ENCODE peak calls at places on chromosomes 4 and X, in eight cellular contexts. C is PC-9; U is tibial nerve; X is pancreas; M is uterus; L is CD8-positive, alpha-beta T cell; N is mammary epithelial cell; Q is stomach. T is an unnamed sample.

GRCh38 chr4:131974730-131975129 is 1174.4 kb upstream of the PCDH10 start:
- DNase-seq in U (no peak), C (no peak), X (no peak), N (no peak), L (no peak), M (no peak), Q (no peak), T (no peak)

GRCh38 chrX:115650449-115650848 is 89.5 kb downstream of the PLS3 start:
- DNase-seq in L (no peak), M (no peak), C (no peak), Q (no peak), X (no peak), N (no peak), U (no peak), T (no peak)

GRCh38 chrX:54992911-54993622 is 921 bp downstream of the PFKFB1 start:
- DNase-seq in L (no peak), Q (no peak), X (no peak), C (no peak), N (no peak), M (no peak), U (no peak), T (no peak)

GRCh38 chr4:176981551-176981950 is 188.8 kb upstream of the VEGFC start:
- DNase-seq in M (no peak), U (no peak), N (peak; percentile 52), Q (no peak), L (no peak), X (no peak), C (no peak), T (peak; percentile 6)

GRCh38 chr4:119731146-119731742 is 102.6 kb upstream of the PDE5A start:
- DNase-seq in C (no peak), U (no peak), L (no peak), M (no peak), Q (no peak), N (no peak), X (no peak), T (no peak)

GRCh38 chrX:139766545-139766983 is 58.6 kb upstream of the MCF2 start:
- DNase-seq in C (no peak), X (no peak), Q (no peak), L (peak; percentile 8), N (no peak), U (no peak), M (no peak), T (no peak)

GRCh38 chrX:145631461-145631951 is 186.1 kb upstream of the SLITRK2 start:
- DNase-seq in C (no peak), X (no peak), M (no peak), L (no peak), N (no peak), Q (no peak), U (no peak), T (no peak)

GRCh38 chrX:107602694-107603239 is 25.5 kb upstream of the PRPS1 start:
- DNase-seq in M (no peak), L (no peak), N (no peak), X (no peak), U (no peak), Q (no peak), C (no peak), T (no peak)

GRCh38 chrX:74119016-74119910 is 184.7 kb upstream of the ZCCHC13 start:
- DNase-seq in M (no peak), N (peak; percentile 53), C (peak; percentile 40), U (no peak), X (no peak), Q (no peak), L (no peak), T (no peak)

GRCh38 chr4:42371306-42372063 is 25.8 kb upstream of the SHISA3 start:
- DNase-seq in Q (no peak), L (no peak), U (peak; percentile 60), X (no peak), N (peak; percentile 9), M (no peak), C (no peak), T (peak; percentile 24)

GRCh38 chr4:55758081-55758480 is 61.5 kb upstream of the EXOC1L start:
- DNase-seq in N (no peak), U (no peak), X (no peak), Q (no peak), C (no peak), M (no peak), L (no peak), T (no peak)

DNA sequence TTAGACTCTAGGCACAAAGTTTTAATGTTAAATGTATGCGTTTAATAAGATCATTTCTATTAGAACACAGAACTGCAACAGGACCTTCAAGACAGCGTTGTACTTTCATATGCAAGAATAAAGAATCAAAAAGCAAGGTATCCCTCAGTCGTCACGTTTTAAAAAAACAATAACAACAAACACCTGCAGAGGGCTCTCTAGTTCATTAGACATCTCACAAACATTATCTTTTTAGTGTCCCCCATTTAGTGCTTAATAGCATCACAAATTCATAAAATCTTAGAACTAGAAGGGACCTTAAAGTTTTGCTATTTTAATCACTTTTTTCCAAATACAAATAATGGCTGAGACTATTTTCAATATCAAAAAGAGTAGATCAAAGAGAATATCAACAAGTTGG is 236.6 kb downstream of the DCHS2 start:
- DNase-seq in U (no peak), C (no peak), N (no peak), M (no peak), Q (no peak), L (no peak), X (no peak), T (no peak)
- TF ChIP-seq CTCF in U (no peak), C (no peak), N (peak; percentile 23), M (no peak), Q (no peak), L (no peak), X (no peak), T (no peak)

DNA sequence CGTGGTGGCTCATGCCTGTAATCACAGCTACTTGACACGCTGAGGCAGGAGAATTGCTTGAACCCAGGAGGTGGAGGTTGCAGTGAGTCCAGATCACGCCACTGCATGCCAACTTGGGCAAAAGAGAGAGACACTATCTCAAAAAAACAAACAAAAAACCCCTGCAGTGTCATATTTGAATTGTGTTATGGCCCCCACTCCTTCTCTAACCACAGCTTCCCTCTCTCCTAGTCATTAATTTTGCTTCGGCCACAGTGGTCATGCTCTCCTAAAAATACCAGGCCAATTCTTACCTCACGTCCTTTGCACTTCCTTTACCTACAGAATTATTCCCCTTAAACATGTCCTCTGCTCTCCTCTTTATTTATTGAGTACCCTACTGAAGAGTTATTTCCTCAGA is 206.1 kb downstream of the PPP3CA start:
- DNase-seq in C (no peak), L (no peak), M (no peak), N (no peak), U (no peak), Q (no peak), X (no peak), T (no peak)
- H3K27ac ChIP-seq in C (no peak overlapping the region), L (no peak overlapping the region), M (no peak overlapping the region), N (no peak overlapping the region), U (no peak overlapping the region), Q (no peak overlapping the region), X (no peak overlapping the region), T (no peak overlapping the region)

GRCh38 chrX:44253573-44253942 is 89.9 kb downstream of the EFHC2 start:
- DNase-seq in X (no peak), M (no peak), C (no peak), L (no peak), U (no peak), N (no peak), Q (no peak), T (no peak)
- H3K4me3 ChIP-seq in X (no peak overlapping the region), M (no peak overlapping the region), C (no peak overlapping the region), L (peak overlapping the region; percentile 31), U (no peak overlapping the region), N (no peak overlapping the region), Q (peak overlapping the region; percentile 29), T (no peak overlapping the region)

GRCh38 chrX:968391-968790 is 244.1 kb downstream of the CRLF2 start:
- DNase-seq in C (no peak), N (no peak), X (no peak), M (no peak), L (no peak), U (no peak), Q (no peak), T (no peak)

GRCh38 chrX:973010-973409 is 239.4 kb downstream of the CRLF2 start:
- DNase-seq in Q (no peak), M (no peak), N (no peak), X (no peak), L (no peak), U (no peak), C (no peak), T (no peak)
- TF ChIP-seq CTCF in Q (no peak), M (no peak), N (no peak), X (no peak), L (no peak), U (no peak), C (no peak), T (no peak)

GRCh38 chrX:118977424-118977823 is 3.0 kb downstream of the LONRF3 start:
- DNase-seq in U (no peak), L (no peak), Q (no peak), M (no peak), N (no peak), X (no peak), C (no peak), T (no peak)
- H3K27ac ChIP-seq in U (no peak overlapping the region), L (no peak overlapping the region), Q (no peak overlapping the region), M (no peak overlapping the region), N (no peak overlapping the region), X (no peak overlapping the region), C (peak overlapping the region; percentile 95), T (no peak overlapping the region)

DNA sequence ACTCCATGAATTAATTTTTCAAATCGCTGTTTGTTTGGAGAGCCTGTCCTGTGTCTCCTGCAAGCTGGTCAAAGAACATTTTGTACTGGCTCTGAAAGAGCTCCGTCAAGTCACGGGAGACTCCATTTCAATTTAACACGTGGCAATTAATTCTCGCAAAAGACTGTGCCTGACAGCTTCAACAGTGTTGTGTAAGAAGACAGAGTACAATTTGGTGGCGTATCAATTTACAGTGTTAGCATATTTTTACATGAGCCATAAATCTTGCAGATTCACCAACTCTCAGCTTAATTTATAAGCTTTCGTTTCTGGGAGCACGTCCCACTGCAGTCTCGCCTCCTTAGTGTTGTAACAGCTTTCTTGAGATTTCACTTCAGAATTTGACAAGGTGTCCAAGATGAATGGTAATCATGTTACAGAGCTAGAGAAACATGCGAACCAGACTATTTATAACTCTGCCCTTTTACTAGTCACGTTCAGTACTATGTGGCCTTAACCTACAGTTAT is 70.8 kb downstream of the RWDD4 start:
- DNase-seq in N (no peak), C (no peak), X (no peak), Q (no peak), U (peak; percentile 51), L (no peak), M (no peak), T (peak; percentile 11)
- H3K4me3 ChIP-seq in N (no peak overlapping the region), C (no peak overlapping the region), X (peak overlapping the region; percentile 15), Q (no peak overlapping the region), U (no peak overlapping the region), L (no peak overlapping the region), M (no peak overlapping the region), T (peak overlapping the region; percentile 7)

T was measured in AG04450.